ENCODE peak calls at places on chromosomes 12 and 14, in nine cellular contexts. Q is A172; X is NCI-H2081; I is NAMALWA; A is cardiac muscle cell; W is mucosa of descending colon; D is naive thymus-derived CD8-positive, alpha-beta T cell; E is NCI-H1092 treated with DMSO at 0.1 percent for 48 hours; P is frontal cortex. U is an unnamed sample.

GRCh38 chr14:61695695-61696527 is 598 bp downstream of the HIF1A start:
- DNase-seq in P (peak), I (peak), E (peak), D (peak), X (peak), A (peak), W (peak), Q (peak), U (no peak)

GRCh38 chr12:78293039-78293686 is 462.5 kb downstream of the NAV3 start:
- DNase-seq in A (no peak), Q (peak), W (peak), X (no peak), D (no peak), I (no peak), E (no peak), P (no peak), U (no peak)

GRCh38 chr12:115866909-115867525 is 410.5 kb downstream of the MED13L start:
- DNase-seq in D (no peak), P (no peak), E (no peak), W (peak), X (no peak), Q (no peak), I (peak), A (no peak), U (peak)

GRCh38 chr12:130880411-130880885 is 8.6 kb downstream of the RAN start:
- DNase-seq in D (no peak), X (no peak), Q (no peak), W (no peak), P (no peak), E (no peak), I (peak), A (no peak), U (no peak)

GRCh38 chr14:98551028-98551427 is 721.0 kb downstream of the BCL11B start:
- DNase-seq in E (no peak), W (no peak), I (no peak), Q (no peak), P (no peak), X (no peak), A (no peak), D (no peak), U (no peak)

GRCh38 chr12:101087903-101088302 is 122.1 kb downstream of the SLC5A8 start:
- DNase-seq in A (no peak), E (no peak), I (no peak), D (no peak), W (no peak), Q (no peak), P (no peak), X (no peak), U (no peak)

GRCh38 chr12:91406920-91407341 is 224.3 kb upstream of the DCN start:
- DNase-seq in X (no peak), P (no peak), Q (peak), A (no peak), E (no peak), D (no peak), W (peak), I (no peak), U (no peak)

GRCh38 chr14:105690671-105691070 is 164.3 kb downstream of the TMEM121 start:
- DNase-seq in Q (no peak), W (no peak), E (no peak), I (no peak), D (no peak), A (no peak), X (no peak), P (no peak), U (no peak)

GRCh38 chr12:65603428-65604351 is 220.6 kb upstream of the HMGA2 start:
- DNase-seq in A (peak), X (no peak), I (no peak), Q (peak), D (no peak), E (no peak), W (peak), P (peak), U (no peak)

GRCh38 chr12:46725332-46725731 is 100.5 kb downstream of the SLC38A4 start:
- DNase-seq in I (no peak), E (no peak), A (no peak), Q (no peak), P (no peak), X (no peak), D (no peak), W (no peak), U (no peak)

GRCh38 chr14:51000566-51000965 is 56.3 kb upstream of the PYGL start:
- DNase-seq in A (no peak), I (no peak), P (no peak), W (no peak), X (no peak), D (no peak), Q (no peak), E (no peak), U (no peak)

GRCh38 chr14:30996892-30997659 is 28.4 kb upstream of the AP4S1 start:
- DNase-seq in P (no peak), I (no peak), Q (no peak), W (no peak), A (no peak), D (no peak), E (no peak), X (no peak), U (no peak)

GRCh38 chr12:14910090-14910915 is 24.6 kb upstream of the MGP start:
- DNase-seq in A (no peak), Q (peak), I (no peak), P (no peak), D (no peak), X (no peak), W (no peak), E (no peak), U (no peak)

GRCh38 chr12:69987453-69988102 is 162.6 kb downstream of the MYRFL start:
- DNase-seq in I (no peak), X (no peak), A (peak), W (peak), P (no peak), Q (peak), D (no peak), E (no peak), U (no peak)

GRCh38 chr14:22070119-22070982 is 396.7 kb upstream of the OR4E1 start:
- DNase-seq in E (no peak), W (peak), P (no peak), Q (no peak), D (peak), A (peak), X (no peak), I (peak), U (no peak)

GRCh38 chr14:37697489-37698121 is 102.2 kb downstream of the TTC6 start:
- DNase-seq in E (no peak), W (no peak), D (no peak), I (no peak), A (no peak), X (no peak), Q (peak), P (no peak), U (no peak)

GRCh38 chr12:50606675-50607379 is 102.0 kb downstream of the DIP2B start:
- DNase-seq in A (peak), X (no peak), I (no peak), P (no peak), Q (no peak), E (no peak), W (no peak), D (no peak), U (no peak)

GRCh38 chr12:95583933-95584332 is 32.7 kb upstream of the USP44 start:
- DNase-seq in W (no peak), E (no peak), A (no peak), D (no peak), I (no peak), P (no peak), X (no peak), Q (no peak), U (no peak)

GRCh38 chr12:76341436-76342030 is 6.7 kb downstream of the BBS10 start:
- DNase-seq in X (no peak), W (no peak), P (no peak), Q (no peak), D (no peak), I (no peak), A (no peak), E (no peak), U (no peak)

GRCh38 chr12:62347922-62348650 is 87.9 kb downstream of the USP15 start:
- DNase-seq in E (no peak), W (no peak), X (no peak), D (no peak), Q (peak), I (no peak), A (no peak), P (no peak), U (no peak)

GRCh38 chr12:125228519-125229260 is 163.5 kb downstream of the AACS start:
- DNase-seq in I (peak), A (no peak), W (no peak), Q (no peak), E (no peak), D (no peak), X (no peak), P (no peak), U (no peak)

GRCh38 chr14:66401447-66402095 is 84.6 kb upstream of the CCDC196 start:
- DNase-seq in Q (no peak), W (no peak), X (peak), I (no peak), D (no peak), E (peak), P (no peak), A (no peak), U (no peak)

GRCh38 chr14:99099051-99099787 is 172.8 kb downstream of the BCL11B start:
- DNase-seq in X (no peak), E (no peak), I (no peak), Q (no peak), A (no peak), P (no peak), W (no peak), D (no peak), U (no peak)

GRCh38 chr14:28756896-28757570 is 9.6 kb upstream of the FOXG1 start:
- DNase-seq in W (no peak), A (peak), P (no peak), D (no peak), X (no peak), Q (no peak), I (peak), E (no peak), U (no peak)

GRCh38 chr12:79203103-79203502 is 338.5 kb downstream of the SYT1 start:
- DNase-seq in W (no peak), A (no peak), D (no peak), Q (no peak), E (peak), P (no peak), I (no peak), X (peak), U (no peak)

U was measured in Jurkat, Clone E6-1.